ENCODE peak calls at places on chromosome 4, in four cellular contexts. Q is psoas muscle, T is omental fat pad, X is spleen. D is an unnamed sample.

GRCh38 chr4:72712997-72713396 is 144.0 kb upstream of the ADAMTS3 start:
- DNase-seq in Q (no peak), T (no peak), X (no peak), D (no peak)

GRCh38 chr4:12239897-12240636 is 811.4 kb upstream of the HS3ST1 start:
- DNase-seq in Q (no peak), T (no peak), X (no peak), D (no peak)

GRCh38 chr4:26204911-26205368 is 115.9 kb upstream of the RBPJ start:
- DNase-seq in Q (peak; percentile 60), T (no peak), X (no peak), D (no peak)

GRCh38 chr4:187965726-187966125 is 29.8 kb upstream of the ZFP42 start:
- DNase-seq in Q (no peak), T (no peak), X (no peak), D (no peak)

GRCh38 chr4:126223784-126224407 is 909.1 kb downstream of the FAT4 start:
- DNase-seq in Q (no peak), T (no peak), X (no peak), D (no peak)

GRCh38 chr4:14880805-14881204 is 121.5 kb upstream of the CPEB2 start:
- DNase-seq in Q (no peak), T (no peak), X (no peak), D (no peak)

GRCh38 chr4:107156443-107156842 is 120.3 kb upstream of the DKK2 start:
- DNase-seq in Q (no peak), T (no peak), X (no peak), D (no peak)

GRCh38 chr4:56937262-56937661 is 29.6 kb downstream of the REST start:
- DNase-seq in Q (no peak), T (no peak), X (no peak), D (no peak)